ENCODE peak calls at places on chromosomes 1 and 21, in five cellular contexts. One of them, this sample, is unnamed.

GRCh38 chr1:63674238-63674864 is 81.1 kb downstream of the PGM1 start:
- DNase-seq in upper lobe of right lung: no peak
- DNase-seq in glutamatergic neuron: peak; percentile 74
- DNase-seq in endothelial cell of umbilical vein: peak; percentile 74
- DNase-seq in left lung: no peak
- DNase-seq in this sample: no peak

GRCh38 chr1:116330342-116330652 is 42.7 kb upstream of the ATP1A1 start:
- DNase-seq in upper lobe of right lung: no peak
- DNase-seq in glutamatergic neuron: no peak
- DNase-seq in left lung: no peak
- DNase-seq in endothelial cell of umbilical vein: no peak
- DNase-seq in this sample: no peak

GRCh38 chr1:157112186-157112867 is 12.7 kb upstream of the ETV3L start:
- DNase-seq in endothelial cell of umbilical vein: no peak
- DNase-seq in upper lobe of right lung: peak; percentile 40
- DNase-seq in glutamatergic neuron: no peak
- DNase-seq in left lung: no peak
- DNase-seq in this sample: no peak

GRCh38 chr1:61742620-61743431 is 546 bp downstream of the PATJ start:
- DNase-seq in upper lobe of right lung: no peak
- DNase-seq in glutamatergic neuron: peak; percentile 39
- DNase-seq in left lung: peak; percentile 83
- DNase-seq in endothelial cell of umbilical vein: peak; percentile 49
- DNase-seq in this sample: peak; percentile 86

GRCh38 chr1:20290624-20291597 is at the start of gene VWA5B1:
- DNase-seq in upper lobe of right lung: no peak
- DNase-seq in glutamatergic neuron: peak; percentile 72
- DNase-seq in endothelial cell of umbilical vein: no peak
- DNase-seq in left lung: no peak
- DNase-seq in this sample: no peak

GRCh38 chr1:118136511-118136937 is 48.5 kb downstream of the SPAG17 start:
- DNase-seq in left lung: no peak
- DNase-seq in endothelial cell of umbilical vein: no peak
- DNase-seq in glutamatergic neuron: no peak
- DNase-seq in upper lobe of right lung: no peak
- DNase-seq in this sample: no peak

GRCh38 chr1:84286071-84286470 is 15.4 kb upstream of the SAMD13 start:
- DNase-seq in left lung: no peak
- DNase-seq in upper lobe of right lung: no peak
- DNase-seq in glutamatergic neuron: no peak
- DNase-seq in endothelial cell of umbilical vein: no peak
- DNase-seq in this sample: no peak

GRCh38 chr1:119549719-119550141 is 42.7 kb downstream of the HSD3B1 start:
- DNase-seq in left lung: no peak
- DNase-seq in glutamatergic neuron: peak; percentile 42
- DNase-seq in upper lobe of right lung: no peak
- DNase-seq in endothelial cell of umbilical vein: peak; percentile 63
- DNase-seq in this sample: peak; percentile 88

GRCh38 chr1:33392639-33393038 is 38.3 kb downstream of the PHC2 start:
- DNase-seq in endothelial cell of umbilical vein: no peak
- DNase-seq in left lung: no peak
- DNase-seq in upper lobe of right lung: no peak
- DNase-seq in glutamatergic neuron: no peak
- DNase-seq in this sample: no peak

GRCh38 chr1:2344121-2344681 is 47.2 kb downstream of the MORN1 start:
- DNase-seq in upper lobe of right lung: no peak
- DNase-seq in left lung: peak; percentile 76
- DNase-seq in endothelial cell of umbilical vein: no peak
- DNase-seq in glutamatergic neuron: peak; percentile 19
- DNase-seq in this sample: no peak

GRCh38 chr1:222880586-222880985 is 65.7 kb downstream of the DISP1 start:
- DNase-seq in endothelial cell of umbilical vein: peak; percentile 10
- DNase-seq in left lung: no peak
- DNase-seq in glutamatergic neuron: no peak
- DNase-seq in upper lobe of right lung: no peak
- DNase-seq in this sample: no peak

GRCh38 chr21:42655797-42656770 is 2.7 kb downstream of the PDE9A start:
- DNase-seq in left lung: peak; percentile 57
- DNase-seq in endothelial cell of umbilical vein: no peak
- DNase-seq in glutamatergic neuron: no peak
- DNase-seq in upper lobe of right lung: no peak
- DNase-seq in this sample: no peak

GRCh38 chr1:110155878-110156522 is 5.7 kb downstream of the SLC6A17 start:
- DNase-seq in left lung: no peak
- DNase-seq in endothelial cell of umbilical vein: peak; percentile 56
- DNase-seq in glutamatergic neuron: no peak
- DNase-seq in upper lobe of right lung: peak; percentile 79
- DNase-seq in this sample: peak; percentile 92

GRCh38 chr1:195717651-195718050 is 890.6 kb downstream of the KCNT2 start:
- DNase-seq in glutamatergic neuron: no peak
- DNase-seq in endothelial cell of umbilical vein: no peak
- DNase-seq in upper lobe of right lung: no peak
- DNase-seq in left lung: no peak
- DNase-seq in this sample: no peak
- TF ChIP-seq CTCF in glutamatergic neuron: peak; percentile 44
- TF ChIP-seq CTCF in endothelial cell of umbilical vein: no peak
- TF ChIP-seq CTCF in upper lobe of right lung: peak; percentile 29
- TF ChIP-seq CTCF in left lung: no peak
- TF ChIP-seq CTCF in this sample: peak; percentile 67

GRCh38 chr1:202179828-202180750 is 13.5 kb upstream of the LGR6 start:
- DNase-seq in left lung: no peak
- DNase-seq in upper lobe of right lung: no peak
- DNase-seq in glutamatergic neuron: no peak
- DNase-seq in endothelial cell of umbilical vein: no peak
- DNase-seq in this sample: no peak

GRCh38 chr1:202181586-202181985 is 12.0 kb upstream of the LGR6 start:
- DNase-seq in upper lobe of right lung: no peak
- DNase-seq in endothelial cell of umbilical vein: no peak
- DNase-seq in left lung: no peak
- DNase-seq in glutamatergic neuron: no peak
- DNase-seq in this sample: no peak

GRCh38 chr1:202173993-202174392 is 13.6 kb upstream of the PTPN7 start:
- DNase-seq in glutamatergic neuron: no peak
- DNase-seq in upper lobe of right lung: peak; percentile 61
- DNase-seq in endothelial cell of umbilical vein: no peak
- DNase-seq in left lung: peak; percentile 45
- DNase-seq in this sample: no peak

GRCh38 chr1:202182040-202182877 is 11.3 kb upstream of the LGR6 start:
- DNase-seq in left lung: no peak
- DNase-seq in endothelial cell of umbilical vein: no peak
- DNase-seq in glutamatergic neuron: no peak
- DNase-seq in upper lobe of right lung: no peak
- DNase-seq in this sample: no peak

GRCh38 chr1:202176949-202177927 is 16.4 kb upstream of the LGR6 start:
- DNase-seq in endothelial cell of umbilical vein: no peak
- DNase-seq in left lung: no peak
- DNase-seq in glutamatergic neuron: no peak
- DNase-seq in upper lobe of right lung: no peak
- DNase-seq in this sample: no peak
- TF ChIP-seq CTCF in endothelial cell of umbilical vein: no peak
- TF ChIP-seq CTCF in left lung: no peak
- TF ChIP-seq CTCF in glutamatergic neuron: no peak
- TF ChIP-seq CTCF in upper lobe of right lung: no peak
- TF ChIP-seq CTCF in this sample: no peak

GRCh38 chr1:53137729-53138128 is 4.7 kb downstream of the SLC1A7 start:
- DNase-seq in endothelial cell of umbilical vein: no peak
- DNase-seq in upper lobe of right lung: no peak
- DNase-seq in left lung: no peak
- DNase-seq in glutamatergic neuron: no peak
- DNase-seq in this sample: no peak
- TF ChIP-seq CTCF in endothelial cell of umbilical vein: no peak
- TF ChIP-seq CTCF in upper lobe of right lung: no peak
- TF ChIP-seq CTCF in left lung: no peak
- TF ChIP-seq CTCF in glutamatergic neuron: no peak
- TF ChIP-seq CTCF in this sample: peak; percentile 12

DNA sequence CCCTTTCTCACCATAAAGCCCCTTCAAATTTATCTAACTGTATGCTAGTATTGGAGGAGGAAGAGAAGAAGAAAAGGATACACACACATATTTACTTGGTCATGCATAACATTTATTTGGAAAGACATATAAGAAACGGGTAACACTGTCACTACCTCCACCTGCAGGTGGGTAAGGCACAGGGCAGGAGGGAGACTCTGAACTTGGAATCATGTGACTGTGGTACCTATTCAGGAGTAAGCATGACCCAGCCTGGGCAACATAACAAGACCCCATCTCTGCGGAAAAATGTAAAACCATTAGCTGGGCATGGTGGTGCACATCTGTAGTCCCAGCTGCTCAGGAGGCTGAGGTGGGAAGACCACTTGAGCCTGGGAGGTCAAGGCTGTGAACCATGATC is 1.4 kb upstream of the PADI6 start:
- DNase-seq in endothelial cell of umbilical vein: no peak
- DNase-seq in upper lobe of right lung: no peak
- DNase-seq in glutamatergic neuron: no peak
- DNase-seq in left lung: no peak
- DNase-seq in this sample: no peak
- TF ChIP-seq CTCF in endothelial cell of umbilical vein: no peak
- TF ChIP-seq CTCF in upper lobe of right lung: no peak
- TF ChIP-seq CTCF in glutamatergic neuron: peak; percentile 13
- TF ChIP-seq CTCF in left lung: no peak
- TF ChIP-seq CTCF in this sample: peak; percentile 35

DNA sequence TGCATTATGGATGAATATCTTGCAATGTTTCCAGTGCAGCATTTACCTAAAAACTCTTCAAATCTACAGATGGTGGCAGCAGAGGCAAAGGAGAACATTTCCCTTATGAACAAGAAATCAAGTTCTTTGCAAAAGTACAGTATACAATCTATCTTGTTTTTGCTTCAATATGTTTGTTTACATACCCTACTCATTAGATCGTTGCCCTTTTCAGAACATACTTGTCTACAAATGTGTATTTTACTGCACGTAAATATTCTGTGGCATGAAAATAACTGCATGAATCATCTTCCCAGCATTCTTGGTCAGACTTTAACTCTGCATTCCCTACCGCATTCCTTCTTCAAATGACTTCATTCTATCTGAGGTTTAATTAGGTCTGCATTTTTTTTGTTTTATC is 212.7 kb downstream of the ZP4 start:
- DNase-seq in upper lobe of right lung: no peak
- DNase-seq in glutamatergic neuron: no peak
- DNase-seq in left lung: no peak
- DNase-seq in endothelial cell of umbilical vein: no peak
- DNase-seq in this sample: no peak
- TF ChIP-seq CTCF in upper lobe of right lung: no peak
- TF ChIP-seq CTCF in glutamatergic neuron: no peak
- TF ChIP-seq CTCF in left lung: no peak
- TF ChIP-seq CTCF in endothelial cell of umbilical vein: no peak
- TF ChIP-seq CTCF in this sample: peak; percentile 12

GRCh38 chr1:80217377-80217986 is 1211.0 kb upstream of the ADGRL4 start:
- DNase-seq in endothelial cell of umbilical vein: peak; percentile 48
- DNase-seq in left lung: no peak
- DNase-seq in glutamatergic neuron: no peak
- DNase-seq in upper lobe of right lung: no peak
- DNase-seq in this sample: no peak
- TF ChIP-seq CTCF in endothelial cell of umbilical vein: peak; percentile 43
- TF ChIP-seq CTCF in left lung: no peak
- TF ChIP-seq CTCF in glutamatergic neuron: no peak
- TF ChIP-seq CTCF in upper lobe of right lung: peak; percentile 41
- TF ChIP-seq CTCF in this sample: peak; percentile 85

GRCh38 chr1:112335351-112335750 is 60.7 kb upstream of the CTTNBP2NL start:
- DNase-seq in endothelial cell of umbilical vein: no peak
- DNase-seq in left lung: no peak
- DNase-seq in upper lobe of right lung: no peak
- DNase-seq in glutamatergic neuron: no peak
- DNase-seq in this sample: no peak

GRCh38 chr1:112332751-112333150 is 63.3 kb upstream of the CTTNBP2NL start:
- DNase-seq in upper lobe of right lung: no peak
- DNase-seq in left lung: no peak
- DNase-seq in glutamatergic neuron: no peak
- DNase-seq in endothelial cell of umbilical vein: no peak
- DNase-seq in this sample: no peak

GRCh38 chr1:112341986-112342385 is 54.0 kb upstream of the CTTNBP2NL start:
- DNase-seq in endothelial cell of umbilical vein: no peak
- DNase-seq in left lung: no peak
- DNase-seq in glutamatergic neuron: no peak
- DNase-seq in upper lobe of right lung: no peak
- DNase-seq in this sample: no peak

GRCh38 chr1:112337028-112337531 is 58.9 kb upstream of the CTTNBP2NL start:
- DNase-seq in upper lobe of right lung: no peak
- DNase-seq in glutamatergic neuron: peak; percentile 28
- DNase-seq in endothelial cell of umbilical vein: peak; percentile 56
- DNase-seq in left lung: peak; percentile 50
- DNase-seq in this sample: no peak
- TF ChIP-seq CTCF in upper lobe of right lung: peak; percentile 72
- TF ChIP-seq CTCF in glutamatergic neuron: peak; percentile 30
- TF ChIP-seq CTCF in endothelial cell of umbilical vein: peak; percentile 81
- TF ChIP-seq CTCF in left lung: peak; percentile 62
- TF ChIP-seq CTCF in this sample: peak; percentile 52

GRCh38 chr1:45585110-45585426 is 1.2 kb downstream of the NASP start:
- DNase-seq in glutamatergic neuron: no peak
- DNase-seq in left lung: no peak
- DNase-seq in endothelial cell of umbilical vein: no peak
- DNase-seq in upper lobe of right lung: no peak
- DNase-seq in this sample: no peak
- TF ChIP-seq CTCF in glutamatergic neuron: no peak
- TF ChIP-seq CTCF in left lung: no peak
- TF ChIP-seq CTCF in endothelial cell of umbilical vein: peak; percentile 6
- TF ChIP-seq CTCF in upper lobe of right lung: no peak
- TF ChIP-seq CTCF in this sample: no peak

DNA sequence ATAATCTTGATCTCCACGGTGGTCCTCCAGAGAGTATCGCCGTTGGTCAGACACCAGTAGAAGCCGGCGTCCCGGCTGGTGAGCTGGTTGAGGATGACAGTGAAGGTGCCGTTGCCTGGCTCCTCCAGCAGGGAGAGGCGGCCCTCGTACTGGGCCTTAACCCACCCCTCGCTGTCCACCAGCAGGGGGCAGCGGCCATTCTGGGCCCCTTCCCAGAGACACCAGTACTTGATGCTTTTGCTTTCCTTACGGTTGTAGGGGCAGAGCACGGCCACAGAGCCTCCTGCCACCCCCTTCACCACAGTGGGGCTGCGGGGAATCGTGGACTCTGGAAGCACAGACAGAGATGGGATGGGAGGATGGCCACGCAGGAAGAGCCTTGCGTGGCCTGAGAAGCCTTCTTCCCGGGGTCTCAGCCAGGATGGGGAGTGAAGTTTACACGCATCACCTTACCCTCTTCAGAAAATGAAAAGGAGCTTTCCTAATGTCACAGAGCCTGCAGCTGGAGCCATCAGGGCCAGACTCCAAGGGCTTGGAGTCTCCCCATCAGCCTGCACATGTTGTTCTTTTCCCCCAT is 10.7 kb downstream of the PIGR start:
- DNase-seq in endothelial cell of umbilical vein: peak; percentile 25
- DNase-seq in upper lobe of right lung: peak; percentile 84
- DNase-seq in left lung: peak; percentile 88
- DNase-seq in glutamatergic neuron: peak; percentile 58
- DNase-seq in this sample: no peak
- TF ChIP-seq CTCF in endothelial cell of umbilical vein: peak; percentile 89
- TF ChIP-seq CTCF in upper lobe of right lung: peak; percentile 46
- TF ChIP-seq CTCF in left lung: peak; percentile 62
- TF ChIP-seq CTCF in glutamatergic neuron: peak; percentile 47
- TF ChIP-seq CTCF in this sample: peak; percentile 28